ENCODE peak calls at places on chromosomes 2 and 18, in eight cellular contexts. P is activated CD8-positive, alpha-beta memory T cell treated with anti-CD3 and anti-CD28 coated beads for 48 hours; E is left lobe of liver; J is psoas muscle; S is stimulated activated CD4-positive, alpha-beta T cell treated with anti-CD3 and anti-CD28 coated beads, Interleukin-4, amount 100 ng/mL, for 48 hours; O is cardiac fibroblast; T is mucosa of gallbladder; A is activated naive CD4-positive, alpha-beta T cell treated with anti-CD3 and anti-CD28 coated beads, Interleukin-2, amount 50 U/mL, for 72 hours. U is an unnamed sample.

GRCh38 chr2:46268196-46268595 is 29.0 kb upstream of the EPAS1 start:
- DNase-seq in P (no peak), E (no peak), J (no peak), S (no peak), O (no peak), T (no peak), A (no peak), U (no peak)

GRCh38 chr2:202178342-202178958 is 59.9 kb downstream of the SUMO1 start:
- DNase-seq in P (no peak), E (peak), J (no peak), S (peak), O (peak), T (peak), A (no peak), U (no peak)

GRCh38 chr2:9462872-9463697 is 11.3 kb upstream of the IAH1 start:
- DNase-seq in P (no peak), E (no peak), J (no peak), S (no peak), O (no peak), T (no peak), A (no peak), U (no peak)

GRCh38 chr2:181680055-181680936 is at the start of gene NEUROD1:
- DNase-seq in P (no peak), E (no peak), J (no peak), S (no peak), O (no peak), T (no peak), A (no peak), U (no peak)

GRCh38 chr2:172623249-172623965 is 67.5 kb downstream of the PDK1 start:
- DNase-seq in P (no peak), E (no peak), J (no peak), S (no peak), O (peak), T (no peak), A (no peak), U (no peak)

GRCh38 chr2:5587726-5588125 is 104.5 kb upstream of the SOX11 start:
- DNase-seq in P (no peak), E (no peak), J (no peak), S (no peak), O (no peak), T (no peak), A (no peak), U (no peak)

GRCh38 chr2:69628325-69629038 is 15.1 kb downstream of the AAK1 start:
- DNase-seq in P (no peak), E (no peak), J (no peak), S (no peak), O (no peak), T (no peak), A (no peak), U (no peak)

GRCh38 chr18:46070683-46071614 is 1.1 kb downstream of the PSTPIP2 start:
- DNase-seq in P (no peak), E (no peak), J (no peak), S (no peak), O (no peak), T (no peak), A (no peak), U (no peak)

GRCh38 chr2:127408004-127408806 is 10.0 kb upstream of the PROC start:
- DNase-seq in P (peak), E (peak), J (peak), S (peak), O (peak), T (peak), A (peak), U (peak)

GRCh38 chr18:76684265-76684664 is 138.1 kb upstream of the ZNF236 start:
- DNase-seq in P (no peak), E (no peak), J (no peak), S (no peak), O (no peak), T (no peak), A (no peak), U (no peak)

GRCh38 chr18:59470627-59471121 is 111.6 kb upstream of the LMAN1 start:
- DNase-seq in P (no peak), E (no peak), J (no peak), S (no peak), O (no peak), T (no peak), A (no peak), U (no peak)

GRCh38 chr18:44885507-44885906 is 204.8 kb downstream of the SETBP1 start:
- DNase-seq in P (no peak), E (peak), J (no peak), S (no peak), O (no peak), T (no peak), A (no peak), U (no peak)

GRCh38 chr2:180657054-180657453 is 323.4 kb upstream of the UBE2E3 start:
- DNase-seq in P (no peak), E (no peak), J (no peak), S (no peak), O (peak), T (no peak), A (no peak), U (no peak)

GRCh38 chr18:55300469-55301195 is 287.4 kb downstream of the TCF4 start:
- DNase-seq in P (no peak), E (no peak), J (peak), S (no peak), O (no peak), T (no peak), A (no peak), U (no peak)

GRCh38 chr2:54432181-54433020 is 23.7 kb upstream of the SPTBN1 start:
- DNase-seq in P (no peak), E (no peak), J (no peak), S (no peak), O (no peak), T (no peak), A (no peak), U (no peak)

GRCh38 chr2:177217247-177217843 is 4.8 kb downstream of the HNRNPA3 start:
- DNase-seq in P (no peak), E (no peak), J (no peak), S (no peak), O (no peak), T (no peak), A (no peak), U (no peak)

GRCh38 chr2:181389524-181389923 is 67.7 kb upstream of the ITGA4 start:
- DNase-seq in P (no peak), E (no peak), J (no peak), S (no peak), O (no peak), T (no peak), A (no peak), U (no peak)

GRCh38 chr18:54086863-54087262 is 137.6 kb downstream of the MBD2 start:
- DNase-seq in P (no peak), E (no peak), J (no peak), S (no peak), O (no peak), T (no peak), A (no peak), U (no peak)

GRCh38 chr2:33186937-33187336 is 240.2 kb downstream of the LTBP1 start:
- DNase-seq in P (no peak), E (no peak), J (no peak), S (no peak), O (no peak), T (no peak), A (no peak), U (no peak)

GRCh38 chr2:47653909-47654789 is 128.8 kb upstream of the MSH6 start:
- DNase-seq in P (no peak), E (no peak), J (no peak), S (no peak), O (peak), T (no peak), A (no peak), U (no peak)

GRCh38 chr2:2159336-2159735 is 171.7 kb downstream of the MYT1L start:
- DNase-seq in P (no peak), E (no peak), J (no peak), S (no peak), O (no peak), T (no peak), A (no peak), U (no peak)

GRCh38 chr2:218398437-218399390 is 954 bp upstream of the CTDSP1 start:
- DNase-seq in P (no peak), E (peak), J (peak), S (peak), O (peak), T (peak), A (no peak), U (peak)

GRCh38 chr18:2627821-2628276 is 27.7 kb upstream of the SMCHD1 start:
- DNase-seq in P (no peak), E (no peak), J (no peak), S (no peak), O (peak), T (no peak), A (no peak), U (no peak)

GRCh38 chr18:62825382-62825781 is 110.0 kb downstream of the PHLPP1 start:
- DNase-seq in P (no peak), E (no peak), J (no peak), S (no peak), O (no peak), T (no peak), A (no peak), U (no peak)

GRCh38 chr2:60148717-60149116 is 404.7 kb downstream of the BCL11A start:
- DNase-seq in P (no peak), E (no peak), J (no peak), S (no peak), O (no peak), T (no peak), A (no peak), U (no peak)

GRCh38 chr18:75070235-75070624 is 138.7 kb downstream of the PTGR3 start:
- DNase-seq in P (no peak), E (no peak), J (no peak), S (no peak), O (no peak), T (no peak), A (no peak), U (no peak)

GRCh38 chr2:213490087-213490486 is 205.8 kb downstream of the SPAG16 start:
- DNase-seq in P (no peak), E (no peak), J (no peak), S (no peak), O (no peak), T (no peak), A (no peak), U (no peak)

GRCh38 chr2:6919912-6920905 is 3.0 kb downstream of the RNF144A start:
- DNase-seq in P (no peak), E (no peak), J (no peak), S (no peak), O (no peak), T (no peak), A (no peak), U (no peak)

GRCh38 chr2:95074663-95075439 is 46.8 kb downstream of the MRPS5 start:
- DNase-seq in P (peak), E (no peak), J (no peak), S (peak), O (no peak), T (no peak), A (peak), U (no peak)